ENCODE peak calls at places on chromosomes 13 and 19, in five cellular contexts. O is fibroblast of lung, Y is GM23338, T is aorta, L is H9. C is an unnamed sample.
A peak's percentile ranks its signal among the peaks of the same experiment; 100 is the strongest.

GRCh38 chr13:21668665-21669599 is 1.9 kb upstream of the FGF9 start:
- DNase-seq in Y (peak; percentile 69), L (peak; percentile 47), O (peak; percentile 50), T (no peak), C (no peak)

GRCh38 chr13:51829236-51829899 is 15.6 kb downstream of the TMEM272 start:
- DNase-seq in O (no peak), Y (no peak), L (no peak), T (no peak), C (no peak)

GRCh38 chr19:50459638-50460037 is 16.7 kb upstream of the EMC10 start:
- DNase-seq in T (no peak), O (no peak), L (no peak), Y (no peak), C (no peak)

GRCh38 chr13:66461021-66461420 is 769.1 kb downstream of the PCDH9 start:
- DNase-seq in T (no peak), Y (no peak), L (no peak), O (peak; percentile 45), C (no peak)

GRCh38 chr19:41415154-41415571 is 12.0 kb downstream of the B3GNT8 start:
- DNase-seq in T (no peak), L (no peak), Y (no peak), O (no peak), C (no peak)

GRCh38 chr19:58060231-58060630 is 1.1 kb downstream of the ZNF135 start:
- DNase-seq in Y (no peak), T (peak; percentile 47), L (no peak), O (no peak), C (no peak)

GRCh38 chr13:113297370-113297871 is 382 bp downstream of the LAMP1 start:
- DNase-seq in L (peak; percentile 45), Y (peak; percentile 34), T (no peak), O (no peak), C (no peak)

GRCh38 chr19:43778651-43779050 is 2.1 kb downstream of the KCNN4 start:
- DNase-seq in O (no peak), T (no peak), Y (no peak), L (no peak), C (no peak)

GRCh38 chr19:13451596-13451995 is 54.7 kb downstream of the CACNA1A start:
- DNase-seq in O (no peak), T (no peak), Y (no peak), L (no peak), C (no peak)

DNA sequence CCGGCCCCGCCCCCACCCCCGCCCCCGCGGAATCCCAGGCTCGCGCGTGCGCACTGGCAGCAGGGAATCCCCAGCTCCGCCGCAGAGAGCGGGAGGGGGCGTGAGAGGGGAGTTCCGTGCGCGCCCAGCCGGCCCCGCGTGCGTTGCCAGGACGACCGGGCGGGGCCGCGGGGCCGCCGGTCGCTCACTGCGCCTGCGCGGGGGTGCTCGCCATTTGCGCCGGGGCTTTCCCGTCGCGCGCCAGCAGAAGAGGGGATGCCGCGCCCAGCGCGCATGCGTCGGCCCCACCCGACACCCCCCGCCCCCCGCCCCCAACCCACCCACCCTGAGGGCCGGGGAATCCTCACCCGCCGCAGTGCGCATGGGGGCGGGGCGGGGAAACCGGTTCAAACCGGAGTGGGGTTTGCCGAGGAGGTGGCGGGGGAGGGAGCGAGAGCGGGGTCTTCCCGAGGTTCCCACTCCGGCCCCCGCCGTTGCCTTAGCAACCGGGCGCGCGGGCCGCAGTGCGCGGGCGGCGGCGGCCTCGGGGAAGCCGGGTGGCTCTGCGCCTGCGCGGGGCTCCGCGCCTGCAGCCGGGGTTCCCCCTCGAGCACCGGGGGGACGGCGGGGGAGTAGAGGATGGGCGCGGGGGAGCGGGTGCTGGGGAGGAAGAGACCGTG is 15.1 kb downstream of the CCDC124 start:
- DNase-seq in O (peak; percentile 90), T (peak; percentile 96), L (peak; percentile 97), Y (peak; percentile 95), C (peak; percentile 91)
- H3K4me1 ChIP-seq in O (peaks cover 7% of the 10 kb centered on the region), T (no peaks in the 10 kb centered on the region), L (peaks cover 1% of the 10 kb centered on the region), Y (peaks cover 25% of the 10 kb centered on the region), C (peaks cover 56% of the 10 kb centered on the region)

DNA sequence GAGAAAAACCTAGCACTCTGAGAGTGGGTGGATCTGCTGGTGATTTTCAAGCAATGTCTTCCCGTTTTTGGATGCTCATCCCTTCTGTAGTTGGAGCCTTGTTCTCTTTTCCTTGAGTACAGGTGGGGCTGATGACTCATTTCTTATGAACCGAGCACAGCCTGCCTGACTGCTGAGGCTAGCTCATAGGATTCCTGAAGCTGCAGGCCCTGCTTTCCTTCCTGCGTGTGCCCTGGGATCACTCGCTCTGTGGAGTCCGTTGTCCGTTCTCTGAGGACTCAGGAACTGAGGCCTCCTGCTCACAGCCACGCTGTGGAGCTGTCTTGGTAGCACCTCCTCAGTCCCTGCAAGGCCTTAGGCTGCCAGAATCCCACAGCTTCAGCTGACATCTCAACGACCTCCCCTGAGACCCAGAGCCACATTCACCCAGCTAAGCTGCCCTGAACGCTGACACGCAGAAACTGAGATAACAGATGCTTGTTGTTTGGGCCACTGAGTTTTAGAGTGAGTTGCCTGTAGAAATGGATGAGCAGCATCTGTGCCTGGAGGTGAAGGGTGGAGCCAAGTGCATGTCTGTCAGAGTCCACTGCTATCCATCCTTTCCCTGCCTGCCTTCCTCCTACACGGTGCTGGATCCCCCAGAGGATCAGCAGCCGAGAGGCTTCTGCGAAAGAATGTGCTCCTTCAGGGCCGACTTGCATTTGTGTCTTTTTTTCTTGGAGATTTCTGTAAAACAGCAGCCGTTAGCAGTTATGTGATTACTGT is 73.0 kb downstream of the ARHGEF7 start:
- DNase-seq in T (no peak), O (peak; percentile 24), L (no peak), Y (no peak), C (no peak)
- H3K4me1 ChIP-seq in T (peaks cover 3% of the 10 kb centered on the region), O (peaks cover 17% of the 10 kb centered on the region), L (peaks cover 2% of the 10 kb centered on the region), Y (peaks cover 13% of the 10 kb centered on the region), C (peaks cover 76% of the 10 kb centered on the region)

DNA sequence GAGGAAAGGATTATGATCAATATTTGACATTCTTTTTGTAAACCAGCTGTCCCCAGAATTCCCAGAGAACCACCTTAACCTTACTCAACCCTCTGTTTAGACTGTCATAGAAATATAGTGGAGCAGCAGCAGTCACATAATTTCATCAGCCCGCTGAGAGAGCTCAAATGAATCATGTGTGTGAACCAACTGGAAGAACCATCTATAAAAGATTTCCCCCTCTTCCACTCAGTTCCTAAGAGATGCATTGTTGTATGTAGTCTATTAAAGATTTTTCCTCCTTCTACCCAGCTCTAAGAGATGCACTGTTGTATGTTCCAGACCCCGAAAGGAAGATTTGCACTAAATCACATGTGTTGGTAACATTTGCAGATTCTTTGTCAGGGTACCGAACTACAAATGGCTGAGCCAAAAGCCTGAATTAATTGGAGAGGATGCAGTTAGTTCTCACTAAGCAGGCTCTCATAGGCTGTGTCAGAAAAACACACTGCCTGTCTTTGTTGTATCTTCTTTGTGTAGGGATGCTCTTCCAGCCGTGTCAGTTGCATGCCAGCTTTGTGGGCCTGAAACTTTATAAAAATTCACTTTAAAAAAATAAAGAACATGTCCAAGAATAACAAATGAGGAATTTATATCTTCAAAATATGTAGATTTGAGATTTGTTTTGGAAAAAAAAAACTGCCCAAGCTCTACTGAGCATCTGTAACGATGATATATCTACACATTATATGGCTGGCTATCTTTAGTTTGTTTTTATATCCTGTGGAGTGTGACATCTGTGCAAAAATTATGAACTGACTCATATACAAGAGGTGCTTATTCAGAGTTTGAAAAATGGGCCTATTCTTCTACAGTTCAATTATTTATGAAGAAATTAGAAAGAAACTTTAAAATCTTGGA is 223.2 kb downstream of the MZT1 start:
- DNase-seq in O (peak; percentile 43), T (no peak), L (no peak), Y (no peak), C (no peak)
- H3K4me1 ChIP-seq in O (no peaks in the 10 kb centered on the region), T (no peaks in the 10 kb centered on the region), L (no peaks in the 10 kb centered on the region), Y (no peaks in the 10 kb centered on the region), C (no peaks in the 10 kb centered on the region)

DNA sequence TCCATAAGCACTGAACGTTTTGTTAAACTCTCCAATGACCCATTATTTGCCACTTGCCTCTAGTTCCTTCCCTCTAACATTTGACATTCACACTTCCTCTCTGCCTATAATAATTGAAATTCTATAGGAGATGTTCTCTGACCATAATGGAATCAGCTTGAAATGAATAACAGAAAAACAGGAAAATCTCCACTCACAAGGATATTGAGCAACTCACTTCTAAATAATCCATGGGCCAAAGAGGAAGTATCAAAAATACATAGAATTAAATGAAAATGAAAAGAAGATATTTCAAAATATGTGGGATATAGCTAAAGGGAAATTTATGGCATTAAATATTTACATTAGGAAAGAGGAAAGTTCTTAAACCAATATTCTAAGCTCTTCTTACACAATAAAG is 3.4 kb upstream of the FCGBP start:
- DNase-seq in L (no peak), O (no peak), T (no peak), Y (no peak), C (no peak)
- H3K4me1 ChIP-seq in L (no peaks in the 10 kb centered on the region), O (no peaks in the 10 kb centered on the region), T (no peaks in the 10 kb centered on the region), Y (no peaks in the 10 kb centered on the region), C (no peaks in the 10 kb centered on the region)

GRCh38 chr13:46682015-46682414 is 114.9 kb downstream of the ESD start:
- DNase-seq in L (no peak), Y (no peak), T (no peak), O (no peak), C (no peak)
- H3K4me1 ChIP-seq in L (no peaks in the 10 kb centered on the region), Y (peaks cover 21% of the 10 kb centered on the region), T (peaks cover 2% of the 10 kb centered on the region), O (peaks cover 12% of the 10 kb centered on the region), C (peaks cover 72% of the 10 kb centered on the region)

GRCh38 chr19:55320844-55321419 is 4.2 kb downstream of the TMEM150B start:
- DNase-seq in L (peak; percentile 27), O (no peak), T (no peak), Y (no peak), C (no peak)
- H3K4me1 ChIP-seq in L (no peaks in the 10 kb centered on the region), O (no peaks in the 10 kb centered on the region), T (no peaks in the 10 kb centered on the region), Y (peaks cover 5% of the 10 kb centered on the region), C (no peaks in the 10 kb centered on the region)

GRCh38 chr19:18421371-18421959 is 2.3 kb downstream of the SSBP4 start:
- DNase-seq in T (peak; percentile 70), O (no peak), L (no peak), Y (no peak), C (no peak)

GRCh38 chr19:18419699-18420460 is 682 bp downstream of the SSBP4 start:
- DNase-seq in O (no peak), L (no peak), T (peak; percentile 83), Y (peak; percentile 55), C (no peak)

GRCh38 chr19:18422530-18423191 is 3.5 kb downstream of the SSBP4 start:
- DNase-seq in T (no peak), O (no peak), Y (no peak), L (no peak), C (no peak)

GRCh38 chr19:18419195-18419698 is at the start of gene SSBP4:
- DNase-seq in Y (peak; percentile 88), O (peak; percentile 78), T (peak; percentile 90), L (no peak), C (peak; percentile 81)

DNA sequence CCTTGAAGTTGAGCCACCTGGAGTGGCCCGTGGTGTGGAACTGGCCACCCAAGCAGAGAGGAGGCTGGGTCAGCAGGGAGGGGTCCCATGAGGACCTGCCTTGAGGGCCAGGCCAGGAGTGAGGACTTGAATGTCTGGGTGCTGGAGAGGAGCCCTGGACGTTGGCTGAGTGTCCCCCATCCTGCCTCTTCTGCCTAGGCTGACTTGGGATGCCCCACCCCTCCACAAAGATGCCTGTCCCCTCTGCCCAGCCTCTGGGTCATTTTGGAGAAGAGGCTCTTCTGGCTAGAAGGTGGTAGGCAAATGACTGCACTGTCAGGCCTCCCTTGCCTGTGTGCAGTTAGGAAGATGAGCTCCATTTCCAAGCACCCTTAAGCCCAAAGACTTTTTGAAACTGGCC is 1.7 kb downstream of the SSBP4 start:
- DNase-seq in T (no peak), O (no peak), Y (no peak), L (no peak), C (no peak)
- H3K4me1 ChIP-seq in T (no peaks in the 10 kb centered on the region), O (peaks cover 38% of the 10 kb centered on the region), Y (peaks cover 7% of the 10 kb centered on the region), L (peaks cover 8% of the 10 kb centered on the region), C (peaks cover 85% of the 10 kb centered on the region)

GRCh38 chr19:10294368-10294697 is 4.6 kb downstream of the ICAM5 start:
- DNase-seq in L (peak; percentile 74), Y (peak; percentile 56), O (no peak), T (no peak), C (no peak)
- H3K4me1 ChIP-seq in L (no peaks in the 10 kb centered on the region), Y (peaks cover 13% of the 10 kb centered on the region), O (peaks cover 13% of the 10 kb centered on the region), T (no peaks in the 10 kb centered on the region), C (peaks cover 53% of the 10 kb centered on the region)